ENCODE peak calls at places on chromosome 4, in four cellular contexts. M is HepG2, Q is GM12878, P is K562. K is an unnamed sample.
A peak's percentile ranks its signal among the peaks of the same experiment; 100 is the strongest.

GRCh38 chr4:85058551-85058950 is 92.1 kb upstream of the WDFY3 start:
- DNase-seq in M (no peak), Q (no peak), P (no peak), K (no peak)

GRCh38 chr4:152776352-152776751 is 3.2 kb downstream of the TIGD4 start:
- DNase-seq in P (no peak), Q (no peak), M (no peak), K (no peak)

GRCh38 chr4:123819362-123820035 is 422.9 kb downstream of the SPRY1 start:
- DNase-seq in P (no peak), Q (no peak), M (no peak), K (no peak)

GRCh38 chr4:76585897-76586360 is 150.9 kb downstream of the SHROOM3 start:
- DNase-seq in P (peak; percentile 2), Q (no peak), M (peak; percentile 7), K (peak; percentile 91)

GRCh38 chr4:80101768-80102116 is 28.7 kb upstream of the ANTXR2 start:
- DNase-seq in P (no peak), M (no peak), Q (no peak), K (no peak)

GRCh38 chr4:5374577-5374976 is 323.3 kb downstream of the STK32B start:
- DNase-seq in Q (no peak), P (no peak), M (no peak), K (no peak)

GRCh38 chr4:101870874-101871273 is 80.3 kb downstream of the BANK1 start:
- DNase-seq in Q (no peak), P (no peak), M (no peak), K (no peak)

GRCh38 chr4:44118971-44119680 is 329.5 kb downstream of the KCTD8 start:
- DNase-seq in P (no peak), Q (no peak), M (no peak), K (no peak)

GRCh38 chr4:148445071-148445902 is 3.1 kb upstream of the NR3C2 start:
- DNase-seq in P (peak; percentile 15), Q (no peak), M (no peak), K (peak; percentile 70)

GRCh38 chr4:53680588-53680987 is 89.3 kb upstream of the LNX1 start:
- DNase-seq in P (no peak), M (no peak), Q (no peak), K (no peak)

GRCh38 chr4:140568507-140569306 is at the start of gene UCP1:
- DNase-seq in M (peak; percentile 4), Q (no peak), P (no peak), K (peak; percentile 73)

GRCh38 chr4:135724426-135724825 is 1522.8 kb upstream of the PABPC4L start:
- DNase-seq in Q (no peak), P (no peak), M (no peak), K (no peak)

GRCh38 chr4:48785302-48785701 is 5.2 kb upstream of the FRYL start:
- DNase-seq in Q (no peak), P (no peak), M (no peak), K (no peak)

GRCh38 chr4:3426465-3427133 is 15.2 kb upstream of the HGFAC start:
- DNase-seq in P (no peak), M (no peak), Q (no peak), K (no peak)

GRCh38 chr4:78553526-78554060 is 2.0 kb downstream of the ANXA3 start:
- DNase-seq in Q (no peak), M (peak; percentile 26), P (no peak), K (no peak)

GRCh38 chr4:139015948-139016451 is 419 bp downstream of the NOCT start:
- DNase-seq in Q (no peak), M (peak; percentile 12), P (peak; percentile 63), K (no peak)

GRCh38 chr4:166460769-166461550 is 587.9 kb downstream of the TLL1 start:
- DNase-seq in P (no peak), Q (no peak), M (no peak), K (no peak)

GRCh38 chr4:159549092-159549491 is 446.2 kb downstream of the RAPGEF2 start:
- DNase-seq in Q (no peak), P (no peak), M (no peak), K (no peak)

GRCh38 chr4:54683616-54684346 is 26.0 kb downstream of the KIT start:
- DNase-seq in Q (no peak), P (peak; percentile 34), M (peak; percentile 13), K (peak; percentile 56)

GRCh38 chr4:38467296-38467695 is 196.7 kb upstream of the KLF3 start:
- DNase-seq in P (no peak), Q (no peak), M (no peak), K (no peak)

GRCh38 chr4:73606465-73606974 is 13.7 kb downstream of the RASSF6 start:
- DNase-seq in M (no peak), Q (peak; percentile 74), P (no peak), K (no peak)
- TF ChIP-seq TCF7 in M (no peak), Q (no peak), P (no peak), K (no peak)

GRCh38 chr4:1588306-1588705 is 95.8 kb downstream of the FAM53A start:
- DNase-seq in Q (no peak), M (no peak), P (no peak), K (peak; percentile 7)

GRCh38 chr4:1589098-1589497 is 95.0 kb downstream of the FAM53A start:
- DNase-seq in M (no peak), P (no peak), Q (no peak), K (no peak)

GRCh38 chr4:1591107-1591506 is 93.0 kb downstream of the FAM53A start:
- DNase-seq in M (no peak), P (no peak), Q (no peak), K (no peak)

GRCh38 chr4:1592179-1593037 is 91.7 kb downstream of the FAM53A start:
- DNase-seq in M (no peak), Q (no peak), P (no peak), K (peak; percentile 8)

GRCh38 chr4:1590244-1590643 is 93.9 kb downstream of the FAM53A start:
- DNase-seq in M (no peak), P (peak; percentile 76), Q (no peak), K (peak; percentile 1)
- TF ChIP-seq TCF7 in M (no peak), P (no peak), Q (no peak), K (no peak)

GRCh38 chr4:99861120-99861905 is 32.9 kb downstream of the LAMTOR3 start:
- DNase-seq in M (no peak), Q (no peak), P (no peak), K (no peak)
- TF ChIP-seq TCF7 in M (no peak), Q (no peak), P (no peak), K (no peak)

GRCh38 chr4:47669946-47670345 is 167.9 kb downstream of the CORIN start:
- DNase-seq in P (no peak), M (no peak), Q (no peak), K (no peak)
- TF ChIP-seq TCF7 in P (no peak), M (no peak), Q (no peak), K (no peak)

GRCh38 chr4:15928883-15929282 is 9.7 kb downstream of the FGFBP1 start:
- DNase-seq in Q (no peak), M (no peak), P (no peak), K (no peak)
- TF ChIP-seq TCF7 in Q (no peak), M (no peak), P (no peak), K (no peak)

GRCh38 chr4:88531549-88531948 is 8.0 kb upstream of the PYURF start:
- DNase-seq in M (no peak), P (no peak), Q (no peak), K (no peak)
- TF ChIP-seq TCF7 in M (no peak), P (no peak), Q (no peak), K (no peak)

GRCh38 chr4:182085051-182085480 is 158.1 kb upstream of the TENM3 start:
- DNase-seq in P (no peak), Q (no peak), M (no peak), K (no peak)

GRCh38 chr4:182082910-182083309 is 160.3 kb upstream of the TENM3 start:
- DNase-seq in P (no peak), Q (no peak), M (no peak), K (no peak)

GRCh38 chr4:182089326-182089725 is 153.9 kb upstream of the TENM3 start:
- DNase-seq in P (peak; percentile 19), Q (no peak), M (peak; percentile 10), K (peak; percentile 21)

DNA sequence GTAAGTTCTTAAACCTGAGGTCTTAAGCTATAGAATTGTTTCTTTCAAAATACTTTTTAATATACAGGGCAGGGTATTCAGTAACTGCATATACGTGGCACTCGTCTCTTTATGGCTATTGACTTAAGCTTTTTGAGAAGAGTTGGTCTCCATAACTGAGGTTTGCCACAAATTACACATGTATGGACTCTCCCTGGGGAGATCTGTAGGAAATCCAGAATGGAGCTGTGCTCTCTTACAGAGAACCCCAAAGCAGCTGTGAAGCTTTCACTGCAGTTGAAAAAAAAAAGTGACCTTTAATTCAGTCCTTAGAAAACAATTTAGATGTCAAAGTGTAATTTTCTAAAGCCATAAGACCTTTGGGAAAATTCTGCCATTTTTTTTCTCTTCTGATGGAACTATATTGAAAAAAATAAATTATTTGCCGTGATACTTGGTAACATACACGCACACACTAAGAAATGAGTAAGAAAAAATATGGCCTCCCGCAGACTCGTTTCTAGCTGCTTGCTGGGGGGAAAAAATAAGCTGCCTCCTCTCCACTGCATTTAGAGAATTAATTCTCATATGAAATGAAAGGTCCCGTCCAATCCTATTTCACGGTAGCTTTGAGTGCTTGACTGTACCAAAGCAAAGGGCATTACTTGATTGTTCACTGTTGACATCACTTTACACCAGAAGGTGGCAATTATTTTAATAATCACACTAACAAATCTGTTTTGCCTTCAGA is 159.4 kb upstream of the TENM3 start:
- DNase-seq in Q (no peak), P (no peak), M (no peak), K (no peak)
- TF ChIP-seq TCF7 in Q (no peak), P (no peak), M (no peak), K (no peak)

GRCh38 chr4:186702297-186702696 is 21.4 kb downstream of the FAT1 start:
- DNase-seq in M (peak; percentile 53), P (no peak), Q (no peak), K (no peak)
- TF ChIP-seq TCF7 in M (no peak), P (no peak), Q (no peak), K (no peak)

GRCh38 chr4:173242466-173243250 is 74.0 kb downstream of the GALNT7 start:
- DNase-seq in Q (no peak), M (no peak), P (no peak), K (no peak)

GRCh38 chr4:173246719-173247118 is 78.1 kb downstream of the GALNT7 start:
- DNase-seq in M (no peak), P (no peak), Q (no peak), K (no peak)

GRCh38 chr4:173243321-173243720 is 74.7 kb downstream of the GALNT7 start:
- DNase-seq in M (no peak), Q (no peak), P (no peak), K (no peak)

GRCh38 chr4:173247316-173247715 is 78.7 kb downstream of the GALNT7 start:
- DNase-seq in Q (no peak), P (no peak), M (no peak), K (no peak)

GRCh38 chr4:173243917-173244658 is 75.5 kb downstream of the GALNT7 start:
- DNase-seq in M (no peak), P (no peak), Q (no peak), K (no peak)
- TF ChIP-seq TCF7 in M (no peak), P (no peak), Q (no peak), K (no peak)

GRCh38 chr4:33493231-33493630 is 2751.1 kb downstream of the ARAP2 start:
- DNase-seq in M (no peak), P (no peak), Q (no peak), K (no peak)

GRCh38 chr4:33494150-33494549 is 2750.2 kb downstream of the ARAP2 start:
- DNase-seq in P (no peak), M (no peak), Q (no peak), K (no peak)
- TF ChIP-seq TCF7 in P (no peak), M (no peak), Q (no peak), K (no peak)